ENCODE peak calls at places on chromosomes 4 and X, in five cellular contexts. T is GM23248, V is OCI-LY7, E is fibroblast of lung, F is hepatocyte. O is an unnamed sample.

GRCh38 chrX:153387987-153388721 is 13.0 kb downstream of the PNMA6E start:
- DNase-seq in E (no peak), T (no peak), V (no peak), F (no peak), O (no peak)

GRCh38 chr4:48570646-48571220 is 80.7 kb downstream of the ZAR1 start:
- DNase-seq in E (peak; percentile 85), F (no peak), V (no peak), T (peak; percentile 87), O (no peak)

GRCh38 chr4:92516450-92516849 is 212.7 kb downstream of the GRID2 start:
- DNase-seq in E (no peak), V (no peak), F (no peak), T (no peak), O (no peak)

GRCh38 chr4:98434816-98435215 is 173.6 kb downstream of the RAP1GDS1 start:
- DNase-seq in F (no peak), E (no peak), T (peak; percentile 8), V (no peak), O (no peak)

GRCh38 chr4:39976945-39977488 is 694 bp downstream of the PDS5A start:
- DNase-seq in F (peak; percentile 56), E (peak; percentile 30), T (peak; percentile 56), V (no peak), O (peak; percentile 19)

GRCh38 chr4:156182269-156182668 is 228.6 kb upstream of the CTSO start:
- DNase-seq in F (no peak), T (peak; percentile 6), E (no peak), V (no peak), O (no peak)

GRCh38 chrX:134734343-134735001 is 76.2 kb upstream of the PLAC1 start:
- DNase-seq in T (no peak), V (no peak), E (peak; percentile 87), F (no peak), O (no peak)

GRCh38 chrX:97705936-97706335 is 822.2 kb downstream of the RPA4 start:
- DNase-seq in F (peak; percentile 13), V (no peak), E (no peak), T (no peak), O (no peak)

GRCh38 chr4:175891231-175891630 is 79.2 kb upstream of the GPM6A start:
- DNase-seq in F (no peak), E (no peak), T (no peak), V (no peak), O (no peak)

GRCh38 chr4:161252520-161253141 is 911.2 kb downstream of the FSTL5 start:
- DNase-seq in F (peak; percentile 21), T (peak; percentile 12), E (peak; percentile 4), V (peak; percentile 26), O (peak; percentile 35)

GRCh38 chr4:57073559-57073958 is 36.6 kb downstream of the IGFBP7 start:
- DNase-seq in T (no peak), F (no peak), V (no peak), E (peak; percentile 51), O (no peak)

GRCh38 chr4:56698329-56698728 is 17.2 kb upstream of the HOPX start:
- DNase-seq in V (no peak), F (peak; percentile 25), T (peak; percentile 7), E (peak; percentile 91), O (no peak)

GRCh38 chrX:7617994-7618393 is 225.0 kb upstream of the VCX start:
- DNase-seq in E (no peak), V (no peak), F (no peak), T (no peak), O (no peak)

GRCh38 chr4:52931238-52931637 is 69.1 kb downstream of the RASL11B start:
- DNase-seq in F (no peak), V (no peak), T (no peak), E (no peak), O (no peak)

GRCh38 chr4:123562994-123563745 is 166.6 kb downstream of the SPRY1 start:
- DNase-seq in E (peak; percentile 58), T (peak; percentile 44), V (no peak), F (no peak), O (no peak)

GRCh38 chr4:52957220-52957686 is 95.1 kb downstream of the RASL11B start:
- DNase-seq in E (peak; percentile 40), T (peak; percentile 23), F (peak; percentile 30), V (no peak), O (no peak)

GRCh38 chr4:125317526-125317880 is 2.7 kb downstream of the FAT4 start:
- DNase-seq in F (peak; percentile 71), V (no peak), E (peak; percentile 55), T (peak; percentile 78), O (peak; percentile 83)

GRCh38 chr4:95728145-95728544 is 111.7 kb upstream of the PDHA2 start:
- DNase-seq in E (peak; percentile 78), T (no peak), F (no peak), V (no peak), O (no peak)

GRCh38 chr4:95729596-95729995 is 110.3 kb upstream of the PDHA2 start:
- DNase-seq in F (no peak), V (no peak), E (no peak), T (no peak), O (peak; percentile 55)

DNA sequence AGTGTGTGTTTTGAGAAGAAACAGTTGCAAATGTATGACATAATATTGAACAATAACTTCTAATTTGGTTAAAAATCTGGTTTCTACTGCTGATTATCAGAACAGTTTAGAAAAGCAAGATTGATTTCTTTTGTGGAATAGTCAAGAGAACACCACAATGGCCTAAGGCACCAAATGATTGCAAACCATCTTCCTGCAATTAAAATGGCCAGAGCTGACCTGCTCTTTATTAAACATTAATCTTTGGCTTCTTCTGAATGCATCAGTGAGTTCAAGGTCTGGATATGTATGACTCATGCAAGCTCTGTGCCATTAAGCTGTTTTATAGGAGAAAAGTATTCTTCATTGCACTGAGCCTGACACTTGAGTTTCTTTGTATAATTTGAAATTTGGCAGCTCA is 107.8 kb upstream of the PDHA2 start:
- DNase-seq in E (peak; percentile 83), T (no peak), V (no peak), F (peak; percentile 17), O (no peak)
- H3K4me2 ChIP-seq in E (no peak overlapping the region), T (no peak overlapping the region), V (no peak overlapping the region), F (no peak overlapping the region), O (no peak overlapping the region)

DNA sequence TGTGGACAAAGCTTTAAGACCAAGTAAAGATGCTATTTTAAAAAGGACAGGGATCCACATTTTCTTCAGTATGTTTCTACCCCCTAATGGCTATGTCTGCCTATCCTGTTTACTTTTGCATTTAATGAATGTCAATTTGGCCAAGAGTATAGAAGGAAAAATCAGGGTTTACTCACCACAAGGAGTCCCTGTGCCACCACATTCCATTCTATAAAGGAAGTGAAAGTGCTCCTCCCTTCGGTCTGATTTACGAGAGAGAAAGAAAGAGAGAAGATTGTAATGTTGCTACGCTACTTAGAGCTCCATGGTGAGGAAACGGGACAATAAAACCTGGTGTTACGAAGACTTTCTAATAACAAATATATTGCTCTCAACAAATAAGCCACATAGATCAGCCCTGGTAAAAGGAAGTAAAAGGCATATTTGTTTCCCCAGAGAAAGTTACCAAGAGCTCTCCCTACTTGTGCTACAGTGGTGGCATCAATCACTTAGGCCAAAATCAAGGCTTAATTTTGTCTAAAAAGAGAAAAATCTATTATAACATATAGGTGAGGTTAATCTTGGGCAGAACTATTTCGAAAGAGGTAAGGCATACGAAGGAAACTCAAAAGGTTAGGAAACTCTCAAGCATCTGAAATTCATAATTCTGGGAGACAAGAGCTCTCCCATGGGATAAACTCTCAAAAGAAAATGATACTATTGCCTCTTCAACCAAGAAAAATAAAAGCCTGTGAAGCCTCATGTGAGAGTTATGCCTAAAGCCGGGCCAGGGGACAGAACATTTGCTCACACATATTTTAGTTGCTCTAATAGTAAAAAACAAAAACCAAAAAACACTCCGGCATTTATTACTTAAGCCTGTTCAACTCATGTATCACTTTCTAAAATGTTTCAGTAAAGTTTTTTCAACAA is 29.5 kb downstream of the TAPT1 start:
- DNase-seq in E (peak; percentile 84), T (peak; percentile 87), V (no peak), F (peak; percentile 67), O (peak; percentile 91)
- H3K4me2 ChIP-seq in E (peak overlapping the region; percentile 80), T (peak overlapping the region; percentile 88), V (no peak overlapping the region), F (peak overlapping the region; percentile 58), O (no peak overlapping the region)

GRCh38 chrX:132853040-132853439 is 105.4 kb downstream of the HS6ST2 start:
- DNase-seq in E (no peak), V (no peak), F (no peak), T (peak; percentile 1), O (no peak)
- H3K4me2 ChIP-seq in E (no peak overlapping the region), V (no peak overlapping the region), F (no peak overlapping the region), T (no peak overlapping the region), O (no peak overlapping the region)

GRCh38 chrX:41634284-41634683 is 54.5 kb upstream of the GPR34 start:
- DNase-seq in T (no peak), E (peak; percentile 53), V (no peak), F (no peak), O (no peak)
- H3K4me2 ChIP-seq in T (no peak overlapping the region), E (no peak overlapping the region), V (no peak overlapping the region), F (no peak overlapping the region), O (no peak overlapping the region)

GRCh38 chr4:8009097-8009496 is 69.4 kb upstream of the AFAP1 start:
- DNase-seq in E (no peak), T (no peak), F (no peak), V (no peak), O (no peak)

GRCh38 chr4:8008391-8008790 is 68.7 kb upstream of the AFAP1 start:
- DNase-seq in E (no peak), F (no peak), T (no peak), V (no peak), O (no peak)

GRCh38 chr4:8005814-8006215 is 66.2 kb upstream of the AFAP1 start:
- DNase-seq in V (no peak), E (no peak), T (no peak), F (no peak), O (no peak)

GRCh38 chr4:8006471-8006870 is 66.8 kb upstream of the AFAP1 start:
- DNase-seq in T (no peak), F (no peak), E (no peak), V (no peak), O (no peak)

DNA sequence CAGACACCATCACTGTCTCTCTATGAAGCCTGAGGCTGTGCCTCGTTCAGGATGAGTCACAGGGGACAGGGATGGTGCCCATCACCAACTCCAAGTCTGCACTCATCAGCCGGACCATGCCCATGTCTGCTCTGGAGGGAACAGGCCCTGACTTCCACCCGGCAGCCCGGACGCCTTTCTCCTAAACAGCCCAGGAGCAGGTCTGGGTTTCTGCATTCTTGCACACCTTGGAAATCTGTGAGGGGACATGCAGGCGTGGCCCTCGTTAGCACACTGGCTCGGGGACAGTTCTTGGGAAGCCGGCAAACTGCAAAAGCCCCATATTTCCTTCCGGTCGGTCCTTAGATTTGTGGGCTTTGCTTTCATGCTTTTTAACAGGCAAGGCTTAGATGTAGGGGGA is 67.9 kb upstream of the AFAP1 start:
- DNase-seq in T (no peak), F (no peak), V (no peak), E (no peak), O (no peak)
- H3K4me2 ChIP-seq in T (no peak overlapping the region), F (no peak overlapping the region), V (no peak overlapping the region), E (no peak overlapping the region), O (no peak overlapping the region)

GRCh38 chr4:54082168-54082567 is 17.8 kb upstream of the CHIC2 start:
- DNase-seq in T (peak; percentile 93), F (peak; percentile 84), E (peak; percentile 98), V (no peak), O (no peak)
- H3K4me2 ChIP-seq in T (peak overlapping the region; percentile 42), F (no peak overlapping the region), E (peak overlapping the region; percentile 9), V (no peak overlapping the region), O (no peak overlapping the region)